ENCODE peak calls at places on chromosome 6, in eight cellular contexts. C is HCT116, P is GM23338, V is HL-60, Z is K562, L is HepG2, K is SK-N-SH, D is GM12878. X is an unnamed sample.

GRCh38 chr6:106141441-106142237 is 55.5 kb downstream of the PRDM1 start:
- DNase-seq in C (no peak), P (no peak), V (no peak), Z (peak), L (no peak), K (no peak), D (peak), X (no peak)

GRCh38 chr6:154555075-154555677 is 44.7 kb upstream of the CNKSR3 start:
- DNase-seq in C (no peak), P (no peak), V (no peak), Z (no peak), L (no peak), K (peak), D (no peak), X (peak)

GRCh38 chr6:56692586-56693245 is 50.0 kb upstream of the DST start:
- DNase-seq in C (no peak), P (no peak), V (peak), Z (no peak), L (peak), K (no peak), D (no peak), X (no peak)

GRCh38 chr6:117440558-117441525 is 15.1 kb upstream of the ROS1 start:
- DNase-seq in C (no peak), P (no peak), V (no peak), Z (no peak), L (no peak), K (no peak), D (no peak), X (peak)

GRCh38 chr6:39420300-39421265 is 98.1 kb upstream of the KCNK16 start:
- DNase-seq in C (no peak), P (no peak), V (no peak), Z (no peak), L (no peak), K (no peak), D (no peak), X (no peak)

GRCh38 chr6:89987830-89988229 is 93.6 kb downstream of the GJA10 start:
- DNase-seq in C (no peak), P (no peak), V (no peak), Z (no peak), L (no peak), K (no peak), D (no peak), X (no peak)

GRCh38 chr6:13700232-13700631 is 11.4 kb downstream of the RANBP9 start:
- DNase-seq in C (no peak), P (no peak), V (no peak), Z (no peak), L (no peak), K (no peak), D (no peak), X (no peak)

GRCh38 chr6:109449064-109449788 is 6.3 kb downstream of the MICAL1 start:
- DNase-seq in C (no peak), P (no peak), V (no peak), Z (no peak), L (no peak), K (no peak), D (no peak), X (no peak)

GRCh38 chr6:11618533-11618932 is 81.0 kb downstream of the TMEM170B start:
- DNase-seq in C (peak), P (peak), V (peak), Z (peak), L (no peak), K (no peak), D (peak), X (no peak)

GRCh38 chr6:55528624-55529023 is 50.4 kb downstream of the HMGCLL1 start:
- DNase-seq in C (peak), P (peak), V (peak), Z (no peak), L (peak), K (no peak), D (peak), X (peak)

GRCh38 chr6:90083891-90084290 is 189.6 kb downstream of the GJA10 start:
- DNase-seq in C (no peak), P (no peak), V (peak), Z (peak), L (no peak), K (no peak), D (peak), X (no peak)

GRCh38 chr6:139568956-139569538 is 194.6 kb upstream of the CITED2 start:
- DNase-seq in C (no peak), P (no peak), V (no peak), Z (no peak), L (no peak), K (peak), D (no peak), X (peak)

GRCh38 chr6:74927299-74927698 is 278.6 kb downstream of the COL12A1 start:
- DNase-seq in C (no peak), P (no peak), V (no peak), Z (no peak), L (no peak), K (no peak), D (no peak), X (no peak)

GRCh38 chr6:31474871-31475286 is 23.1 kb upstream of the MICB start:
- DNase-seq in C (no peak), P (peak), V (no peak), Z (peak), L (no peak), K (peak), D (no peak), X (no peak)

GRCh38 chr6:5525209-5525608 is 263.9 kb downstream of the FARS2 start:
- DNase-seq in C (no peak), P (no peak), V (no peak), Z (no peak), L (no peak), K (no peak), D (no peak), X (no peak)

GRCh38 chr6:19836799-19837510 is at the start of gene ID4:
- DNase-seq in C (no peak), P (peak), V (no peak), Z (no peak), L (no peak), K (peak), D (no peak), X (no peak)

GRCh38 chr6:108820011-108820410 is 28.2 kb upstream of the ARMC2 start:
- DNase-seq in C (no peak), P (no peak), V (no peak), Z (no peak), L (no peak), K (no peak), D (no peak), X (no peak)

GRCh38 chr6:146369866-146370265 is 173.8 kb upstream of the RAB32 start:
- DNase-seq in C (no peak), P (no peak), V (no peak), Z (no peak), L (no peak), K (no peak), D (no peak), X (no peak)

GRCh38 chr6:2514965-2515543 is 235.7 kb downstream of the MYLK4 start:
- DNase-seq in C (no peak), P (no peak), V (no peak), Z (no peak), L (peak), K (no peak), D (no peak), X (no peak)

GRCh38 chr6:72002415-72002814 is 116.1 kb downstream of the RIMS1 start:
- DNase-seq in C (no peak), P (no peak), V (no peak), Z (no peak), L (no peak), K (no peak), D (no peak), X (no peak)

GRCh38 chr6:45923831-45924391 is 91.7 kb downstream of the CLIC5 start:
- DNase-seq in C (no peak), P (no peak), V (no peak), Z (no peak), L (no peak), K (no peak), D (no peak), X (no peak)

GRCh38 chr6:120378582-120379220 is 955.6 kb downstream of the TBC1D32 start:
- DNase-seq in C (peak), P (peak), V (peak), Z (peak), L (peak), K (peak), D (no peak), X (peak)

GRCh38 chr6:101344885-101345284 is 48.6 kb upstream of the GRIK2 start:
- DNase-seq in C (no peak), P (no peak), V (no peak), Z (no peak), L (no peak), K (no peak), D (no peak), X (no peak)

GRCh38 chr6:170152989-170153388 is 137.9 kb downstream of the DLL1 start:
- DNase-seq in C (peak), P (peak), V (peak), Z (peak), L (peak), K (no peak), D (no peak), X (no peak)

DNA sequence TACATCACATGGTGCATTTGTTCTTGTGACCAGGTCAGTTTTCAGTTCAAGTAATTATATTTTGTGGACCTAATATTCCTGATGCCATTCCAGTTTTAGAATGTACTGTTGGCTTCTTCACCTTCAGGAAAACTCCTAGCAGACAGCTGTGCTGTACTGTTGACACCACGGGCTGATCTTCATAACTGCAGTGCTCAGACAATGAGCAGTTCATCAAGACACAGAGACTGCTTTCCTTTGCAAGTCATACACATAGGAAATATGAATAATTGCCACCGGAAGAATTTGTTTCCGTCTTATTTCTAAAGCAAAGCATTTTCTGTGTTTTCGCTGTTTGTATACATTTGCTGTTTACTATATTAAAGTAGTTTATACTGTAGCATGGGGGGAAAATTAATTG is 89.8 kb downstream of the C6orf118 start:
- DNase-seq in C (no peak), P (no peak), V (no peak), Z (no peak), L (no peak), K (no peak), D (no peak), X (no peak)
- TF ChIP-seq REST in C (no peak), P (no peak), V (no peak), Z (no peak), L (no peak), K (no peak), D (no peak), X (no peak)

DNA sequence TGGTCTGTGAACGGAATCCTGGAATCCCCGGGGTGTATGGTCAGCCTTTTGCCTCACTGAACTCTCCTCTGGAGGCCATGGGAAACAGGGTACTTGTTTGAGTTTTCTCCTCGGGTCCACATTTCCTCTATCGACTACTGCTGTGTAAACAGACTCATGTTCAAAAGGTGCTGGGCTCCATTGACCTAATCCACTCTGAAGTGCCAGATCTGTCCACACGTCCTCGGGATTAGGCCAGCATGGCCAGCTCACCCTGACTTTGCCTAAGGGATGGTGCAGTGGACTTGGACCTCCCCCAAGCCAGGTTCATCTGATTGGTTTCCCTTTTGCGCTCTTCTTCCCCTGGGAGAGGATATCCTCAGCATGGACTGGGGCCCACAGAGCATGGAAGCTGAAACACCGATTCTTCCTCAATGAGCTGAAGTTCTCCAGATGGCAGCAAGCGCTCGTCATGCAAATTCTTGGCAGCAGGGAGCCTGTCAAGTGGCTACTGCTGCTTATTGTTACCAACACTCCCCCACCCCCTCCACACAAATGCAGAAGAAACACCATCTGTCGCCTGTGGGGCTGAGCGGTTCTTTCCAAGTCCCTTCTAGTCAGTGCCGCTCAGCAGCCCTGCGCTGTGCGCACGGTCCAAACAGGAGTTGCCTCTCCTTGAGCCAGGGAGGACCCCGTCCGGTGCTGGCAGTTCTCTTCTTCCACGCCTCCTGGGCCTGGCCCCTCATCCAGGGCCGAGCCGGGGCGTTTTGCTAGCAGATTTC is 292.6 kb upstream of the MARCKS start:
- DNase-seq in C (no peak), P (peak), V (peak), Z (no peak), L (peak), K (peak), D (no peak), X (no peak)
- H3K4me3 ChIP-seq in C (no peak), P (peak), V (no peak), Z (no peak), L (no peak), K (no peak), D (no peak), X (peak)

GRCh38 chr6:158560787-158561246 is 926 bp downstream of the TMEM181 start:
- DNase-seq in C (no peak), P (peak), V (peak), Z (no peak), L (no peak), K (peak), D (no peak), X (no peak)

GRCh38 chr6:158559338-158559894 is 475 bp upstream of the TMEM181 start:
- DNase-seq in C (no peak), P (no peak), V (no peak), Z (no peak), L (no peak), K (no peak), D (no peak), X (no peak)

GRCh38 chr6:158558415-158559306 is 1.2 kb upstream of the TMEM181 start:
- DNase-seq in C (no peak), P (no peak), V (no peak), Z (no peak), L (no peak), K (no peak), D (no peak), X (no peak)

GRCh38 chr6:158561247-158561884 is 1.5 kb downstream of the TMEM181 start:
- DNase-seq in C (no peak), P (no peak), V (no peak), Z (no peak), L (no peak), K (no peak), D (no peak), X (no peak)

GRCh38 chr6:158559895-158560786 is at the start of gene TMEM181:
- DNase-seq in C (peak), P (peak), V (peak), Z (peak), L (peak), K (peak), D (peak), X (peak)
- TF ChIP-seq POLR2AphosphoS5 in C (peak), P (peak), V (peak), Z (peak), L (peak), K (peak), D (peak), X (peak)

GRCh38 chr6:111792914-111793700 is 80.1 kb downstream of the FYN start:
- DNase-seq in C (no peak), P (no peak), V (no peak), Z (no peak), L (peak), K (no peak), D (no peak), X (no peak)

GRCh38 chr6:111793711-111794111 is 79.5 kb downstream of the FYN start:
- DNase-seq in C (no peak), P (no peak), V (no peak), Z (peak), L (peak), K (no peak), D (no peak), X (no peak)

GRCh38 chr6:111789593-111789992 is 83.7 kb downstream of the FYN start:
- DNase-seq in C (no peak), P (no peak), V (no peak), Z (no peak), L (no peak), K (no peak), D (no peak), X (no peak)

GRCh38 chr6:111792241-111792640 is 81.0 kb downstream of the FYN start:
- DNase-seq in C (no peak), P (no peak), V (no peak), Z (no peak), L (no peak), K (no peak), D (no peak), X (no peak)

DNA sequence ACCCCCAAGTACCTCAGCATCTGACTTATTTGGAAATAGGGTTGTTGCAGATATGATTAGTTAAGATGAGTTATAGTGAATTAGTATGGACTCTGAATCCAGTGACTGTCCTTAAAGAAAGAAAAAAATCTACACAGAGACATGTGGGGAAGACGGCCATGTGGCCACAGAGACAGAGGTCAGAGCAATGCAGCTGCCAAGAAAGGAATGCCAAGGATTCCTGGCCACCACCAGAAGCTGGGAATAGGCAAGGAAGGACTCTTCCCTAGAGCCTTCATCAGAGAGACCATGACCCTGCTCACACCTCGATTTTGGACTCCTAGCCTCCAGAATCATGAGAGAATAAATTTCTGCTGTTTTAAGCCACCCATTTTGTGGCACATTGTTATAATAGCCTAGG is 81.8 kb downstream of the FYN start:
- DNase-seq in C (no peak), P (peak), V (no peak), Z (no peak), L (no peak), K (no peak), D (no peak), X (no peak)
- TF ChIP-seq REST in C (no peak), P (no peak), V (no peak), Z (no peak), L (no peak), K (no peak), D (no peak), X (no peak)

GRCh38 chr6:28765978-28766351 is 157.8 kb downstream of the TRIM27 start:
- DNase-seq in C (no peak), P (no peak), V (no peak), Z (no peak), L (no peak), K (no peak), D (no peak), X (no peak)
- H3K4me3 ChIP-seq in C (no peak), P (peak), V (no peak), Z (no peak), L (no peak), K (no peak), D (no peak), X (peak)

GRCh38 chr6:35722121-35722761 is 14.6 kb upstream of the ARMC12 start:
- DNase-seq in C (no peak), P (no peak), V (no peak), Z (peak), L (no peak), K (no peak), D (no peak), X (no peak)
- TF ChIP-seq POLR2AphosphoS5 in C (no peak), P (no peak), V (no peak), Z (no peak), L (no peak), K (no peak), D (no peak), X (no peak)

GRCh38 chr6:142323377-142323776 is 21.6 kb downstream of the ADGRG6 start:
- DNase-seq in C (no peak), P (no peak), V (no peak), Z (no peak), L (peak), K (no peak), D (no peak), X (peak)

GRCh38 chr6:142324111-142324510 is 22.3 kb downstream of the ADGRG6 start:
- DNase-seq in C (no peak), P (no peak), V (no peak), Z (no peak), L (no peak), K (no peak), D (no peak), X (no peak)

GRCh38 chr6:142321451-142321850 is 19.6 kb downstream of the ADGRG6 start:
- DNase-seq in C (no peak), P (no peak), V (no peak), Z (no peak), L (no peak), K (no peak), D (no peak), X (no peak)

GRCh38 chr6:142322066-142322465 is 20.3 kb downstream of the ADGRG6 start:
- DNase-seq in C (no peak), P (no peak), V (no peak), Z (no peak), L (no peak), K (no peak), D (no peak), X (no peak)

GRCh38 chr6:142322504-142323198 is 20.8 kb downstream of the ADGRG6 start:
- DNase-seq in C (no peak), P (no peak), V (no peak), Z (no peak), L (no peak), K (no peak), D (no peak), X (no peak)
- TF ChIP-seq REST in C (no peak), P (no peak), V (no peak), Z (no peak), L (no peak), K (no peak), D (no peak), X (no peak)

GRCh38 chr6:52352239-52353008 is 9.5 kb upstream of the PAQR8 start:
- DNase-seq in C (peak), P (peak), V (peak), Z (peak), L (peak), K (no peak), D (peak), X (peak)
- H3K4me3 ChIP-seq in C (peak), P (no peak), V (no peak), Z (no peak), L (no peak), K (no peak), D (no peak), X (no peak)

GRCh38 chr6:7146079-7146828 is 38.5 kb downstream of the RREB1 start:
- DNase-seq in C (no peak), P (peak), V (peak), Z (peak), L (peak), K (no peak), D (no peak), X (no peak)
- TF ChIP-seq POLR2AphosphoS5 in C (no peak), P (no peak), V (peak), Z (peak), L (no peak), K (no peak), D (peak), X (no peak)